ENCODE peak calls at places on chromosomes 12 and 14, in seven cellular contexts. Z is stimulated activated CD4-positive, alpha-beta T cell treated with anti-CD3 and anti-CD28 coated beads, Interleukin-15, amount 100 ng/mL, for 1 hour; K is GF-D8; I is NCI-H2171; R is central memory CD8-positive, alpha-beta T cell; J is foreskin fibroblast; L is left ventricle myocardium inferior. E is an unnamed sample.

GRCh38 chr12:12684375-12685106 is 11.4 kb downstream of the GPR19 start:
- DNase-seq in K (no peak), I (peak), L (no peak), R (no peak), J (no peak), Z (no peak), E (no peak)

GRCh38 chr12:52300796-52301691 is 9.7 kb upstream of the KRT81 start:
- DNase-seq in J (no peak), I (no peak), Z (no peak), K (no peak), R (no peak), L (no peak), E (no peak)

GRCh38 chr12:114396153-114396868 is 9.6 kb downstream of the TBX5 start:
- DNase-seq in K (no peak), R (no peak), I (no peak), L (no peak), J (peak), Z (no peak), E (no peak)

GRCh38 chr12:123022205-123022604 is 41.7 kb downstream of the ARL6IP4 start:
- DNase-seq in I (no peak), J (no peak), L (no peak), R (no peak), K (no peak), Z (no peak), E (no peak)

GRCh38 chr12:126776047-126776446 is 1490.9 kb upstream of the TMEM132C start:
- DNase-seq in L (no peak), I (no peak), K (no peak), J (no peak), Z (no peak), R (no peak), E (no peak)

GRCh38 chr14:104131968-104132732 is 6.2 kb upstream of the KIF26A start:
- DNase-seq in K (no peak), J (no peak), L (no peak), R (no peak), Z (no peak), I (no peak), E (no peak)

GRCh38 chr12:60752589-60752988 is 1156.8 kb downstream of the SLC16A7 start:
- DNase-seq in J (no peak), Z (no peak), I (no peak), K (no peak), L (no peak), R (no peak), E (no peak)

GRCh38 chr14:54219281-54220121 is 177.3 kb upstream of the CDKN3 start:
- DNase-seq in J (no peak), I (no peak), Z (no peak), K (no peak), L (no peak), R (no peak), E (no peak)